ENCODE peak calls at places on chromosomes 4 and X, in ten cellular contexts. P, T, Q, G, X, B, H, J, F and W are unnamed samples.

GRCh38 chr4:136864580-136865185 is 667.6 kb downstream of the PCDH18 start:
- DNase-seq in P (no peak), T (peak; percentile 61), Q (peak; percentile 50), G (peak; percentile 37), X (peak; percentile 69), B (peak; percentile 23), H (no peak), J (peak; percentile 83), F (peak; percentile 3), W (peak; percentile 3)

GRCh38 chrX:41452972-41453371 is 5.8 kb downstream of the NYX start:
- DNase-seq in P (no peak), T (no peak), Q (peak; percentile 53), G (no peak), X (peak; percentile 79), B (no peak), H (no peak), J (no peak), F (no peak), W (no peak)

GRCh38 chr4:169993531-169993930 is 32.7 kb downstream of the MFAP3L start:
- DNase-seq in P (no peak), T (no peak), Q (no peak), G (no peak), X (no peak), B (no peak), H (no peak), J (no peak), F (no peak), W (no peak)

GRCh38 chr4:87209696-87210095 is 10.7 kb downstream of the KLHL8 start:
- DNase-seq in P (no peak), T (no peak), Q (no peak), G (no peak), X (peak; percentile 56), B (no peak), H (no peak), J (no peak), F (no peak), W (no peak)

GRCh38 chrX:153537526-153538295 is 20.3 kb downstream of the ATP2B3 start:
- DNase-seq in P (no peak), T (no peak), Q (no peak), G (no peak), X (no peak), B (no peak), H (no peak), J (no peak), F (peak; percentile 50), W (no peak)

GRCh38 chr4:30920043-30920442 is 199.9 kb downstream of the PCDH7 start:
- DNase-seq in P (no peak), T (no peak), Q (peak; percentile 69), G (no peak), X (no peak), B (no peak), H (no peak), J (no peak), F (no peak), W (no peak)

GRCh38 chr4:38967260-38968095 is 64.7 kb downstream of the TMEM156 start:
- DNase-seq in P (no peak), T (peak; percentile 82), Q (no peak), G (peak; percentile 68), X (peak; percentile 99), B (no peak), H (no peak), J (no peak), F (no peak), W (no peak)

GRCh38 chr4:5460106-5460801 is 248.1 kb downstream of the EVC2 start:
- DNase-seq in P (no peak), T (peak; percentile 1), Q (peak; percentile 71), G (no peak), X (peak; percentile 21), B (peak; percentile 60), H (no peak), J (peak; percentile 6), F (no peak), W (peak; percentile 28)

GRCh38 chr4:1793940-1794808 is 1.1 kb downstream of the FGFR3 start:
- DNase-seq in P (no peak), T (no peak), Q (no peak), G (peak; percentile 26), X (no peak), B (peak; percentile 42), H (no peak), J (no peak), F (no peak), W (no peak)

GRCh38 chrX:138411048-138411447 is 300.5 kb downstream of the FGF13 start:
- DNase-seq in P (no peak), T (no peak), Q (no peak), G (no peak), X (no peak), B (no peak), H (no peak), J (no peak), F (no peak), W (no peak)

GRCh38 chr4:145453163-145453520 is 28.5 kb upstream of the SMAD1 start:
- DNase-seq in P (no peak), T (no peak), Q (no peak), G (no peak), X (no peak), B (no peak), H (no peak), J (no peak), F (no peak), W (no peak)

GRCh38 chrX:1434871-1435240 is 17.9 kb downstream of the ASMTL start:
- DNase-seq in P (no peak), T (no peak), Q (no peak), G (no peak), X (no peak), B (no peak), H (no peak), J (no peak), F (no peak), W (no peak)

GRCh38 chrX:23926015-23926414 is 18.2 kb downstream of the CXorf58 start:
- DNase-seq in P (no peak), T (no peak), Q (no peak), G (no peak), X (no peak), B (no peak), H (no peak), J (no peak), F (no peak), W (no peak)

GRCh38 chr4:620201-620600 is 5.2 kb upstream of the PDE6B start:
- DNase-seq in P (no peak), T (no peak), Q (no peak), G (no peak), X (no peak), B (no peak), H (no peak), J (no peak), F (no peak), W (no peak)

GRCh38 chr4:121733942-121734341 is 31.0 kb downstream of the SMIM43 start:
- DNase-seq in P (no peak), T (no peak), Q (no peak), G (no peak), X (no peak), B (no peak), H (no peak), J (no peak), F (no peak), W (no peak)

GRCh38 chrX:10110984-10111363 is 45.8 kb upstream of the CLCN4 start:
- DNase-seq in P (peak; percentile 64), T (no peak), Q (no peak), G (no peak), X (peak; percentile 45), B (no peak), H (peak; percentile 25), J (no peak), F (no peak), W (no peak)

GRCh38 chr4:5638976-5639375 is 69.4 kb downstream of the EVC2 start:
- DNase-seq in P (no peak), T (no peak), Q (no peak), G (peak; percentile 39), X (peak; percentile 55), B (no peak), H (no peak), J (no peak), F (no peak), W (no peak)